ENCODE peak calls at places on chromosomes 6 and 20, in seven cellular contexts. X, N, F, A, W, Q and R are unnamed samples.

GRCh38 chr6:53543341-53544010 is 1.4 kb downstream of the GCLC start:
- DNase-seq in X (no peak), F (no peak), W (no peak), Q (peak), A (no peak), N (no peak), R (no peak)

GRCh38 chr20:20003088-20003954 is 13.8 kb upstream of the NAA20 start:
- DNase-seq in F (no peak), A (peak), N (no peak), Q (peak), W (peak), X (no peak), R (no peak)

GRCh38 chr6:90440586-90441338 is 144.1 kb upstream of the BACH2 start:
- DNase-seq in X (no peak), A (no peak), F (peak), W (no peak), Q (no peak), N (no peak), R (no peak)

GRCh38 chr6:166005846-166006592 is 161.6 kb downstream of the TBXT start:
- DNase-seq in F (peak), W (peak), N (no peak), X (no peak), Q (peak), A (no peak), R (peak)

GRCh38 chr6:164663634-164664033 is 645.8 kb downstream of the C6orf118 start:
- DNase-seq in X (no peak), W (no peak), A (no peak), F (no peak), Q (no peak), N (no peak), R (no peak)

GRCh38 chr6:112563368-112563767 is 216.2 kb downstream of the RFPL4B start:
- DNase-seq in F (no peak), Q (peak), X (no peak), N (peak), A (no peak), W (no peak), R (no peak)

GRCh38 chr6:138227316-138227781 is 9.1 kb upstream of the PBOV1 start:
- DNase-seq in F (no peak), X (no peak), A (no peak), W (no peak), N (peak), Q (no peak), R (no peak)

GRCh38 chr6:163376167-163376566 is 38.4 kb upstream of the QKI start:
- DNase-seq in X (no peak), A (no peak), Q (no peak), N (no peak), W (no peak), F (no peak), R (no peak)

GRCh38 chr6:120077489-120077888 is 727.9 kb upstream of the MAN1A1 start:
- DNase-seq in W (no peak), A (no peak), X (no peak), F (no peak), N (no peak), Q (no peak), R (no peak)

GRCh38 chr6:159610881-159611280 is 82.2 kb downstream of the SOD2 start:
- DNase-seq in N (no peak), Q (no peak), A (no peak), F (no peak), X (no peak), W (no peak), R (no peak)

GRCh38 chr6:106642476-106642875 is 13.1 kb downstream of the QRSL1 start:
- DNase-seq in F (no peak), A (no peak), W (no peak), Q (no peak), X (no peak), N (no peak), R (no peak)

GRCh38 chr6:119284861-119285521 is 64.6 kb downstream of the MAN1A1 start:
- DNase-seq in W (no peak), X (peak), A (peak), N (peak), F (no peak), Q (no peak), R (no peak)

GRCh38 chr6:148745926-148746325 is 904 bp upstream of the UST start:
- DNase-seq in Q (no peak), X (no peak), F (no peak), A (no peak), W (no peak), N (no peak), R (no peak)

GRCh38 chr20:38623061-38623460 is 21.5 kb downstream of the ARHGAP40 start:
- DNase-seq in A (no peak), X (no peak), F (no peak), W (no peak), N (no peak), Q (no peak), R (no peak)

GRCh38 chr6:168333039-168333438 is 13.5 kb upstream of the DACT2 start:
- DNase-seq in F (no peak), Q (no peak), N (peak), X (no peak), A (no peak), W (no peak), R (no peak)

GRCh38 chr20:40865095-40865494 is 163.5 kb upstream of the TOP1 start:
- DNase-seq in Q (no peak), X (no peak), W (no peak), F (no peak), A (no peak), N (no peak), R (no peak)

DNA sequence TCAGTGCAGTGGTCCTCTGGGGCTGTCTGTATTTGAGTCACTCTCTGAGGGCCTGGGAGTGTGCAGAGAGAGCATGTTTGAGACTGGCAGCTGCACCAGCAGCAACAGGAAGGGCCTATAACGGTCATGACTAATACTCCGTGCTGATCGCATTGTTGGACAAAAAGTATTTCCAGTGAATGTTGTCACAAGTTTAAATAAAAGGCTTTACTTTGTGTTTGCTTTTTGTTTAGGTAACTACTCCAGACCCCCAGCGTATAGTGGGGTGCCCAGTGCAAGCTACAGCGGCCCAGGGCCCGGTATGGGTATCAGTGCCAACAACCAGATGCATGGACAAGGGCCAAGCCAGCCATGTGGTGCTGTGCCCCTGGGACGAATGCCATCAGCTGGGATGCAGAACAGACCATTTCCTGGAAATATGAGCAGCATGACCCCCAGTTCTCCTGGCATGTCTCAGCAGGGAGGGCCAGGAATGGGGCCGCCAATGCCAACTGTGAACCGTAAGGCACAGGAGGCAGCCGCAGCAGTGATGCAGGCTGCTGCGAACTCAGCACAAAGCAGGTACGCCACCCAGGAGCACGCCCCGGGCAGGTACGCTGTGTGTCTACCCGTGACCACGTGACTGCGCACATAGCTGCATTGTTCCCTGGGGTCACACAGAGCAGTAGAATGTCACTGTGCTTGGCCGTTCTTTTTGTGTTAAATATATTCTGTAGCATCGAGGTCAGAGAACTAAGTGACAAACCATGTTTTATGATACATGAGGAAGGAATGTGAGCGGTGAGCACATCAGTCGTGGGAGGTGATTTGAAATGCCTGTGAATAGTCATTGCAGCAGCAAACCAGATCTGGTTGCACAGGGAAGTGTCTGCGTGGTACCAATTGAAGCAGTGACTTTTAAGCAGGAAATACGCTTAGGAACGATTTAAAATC is 174.7 kb downstream of the TMEM242 start:
- DNase-seq in Q (peak), W (peak), A (no peak), N (no peak), F (peak), X (no peak), R (no peak)
- H3K27ac ChIP-seq in Q (peak), W (peak), A (no peak), N (no peak), F (peak), X (no peak), R (peak)

GRCh38 chr6:3522561-3523287 is 65.9 kb upstream of the SLC22A23 start:
- DNase-seq in X (no peak), Q (peak), N (no peak), F (no peak), W (no peak), A (no peak), R (no peak)
- H3K27ac ChIP-seq in X (no peak), Q (peak), N (no peak), F (no peak), W (no peak), A (no peak), R (no peak)

DNA sequence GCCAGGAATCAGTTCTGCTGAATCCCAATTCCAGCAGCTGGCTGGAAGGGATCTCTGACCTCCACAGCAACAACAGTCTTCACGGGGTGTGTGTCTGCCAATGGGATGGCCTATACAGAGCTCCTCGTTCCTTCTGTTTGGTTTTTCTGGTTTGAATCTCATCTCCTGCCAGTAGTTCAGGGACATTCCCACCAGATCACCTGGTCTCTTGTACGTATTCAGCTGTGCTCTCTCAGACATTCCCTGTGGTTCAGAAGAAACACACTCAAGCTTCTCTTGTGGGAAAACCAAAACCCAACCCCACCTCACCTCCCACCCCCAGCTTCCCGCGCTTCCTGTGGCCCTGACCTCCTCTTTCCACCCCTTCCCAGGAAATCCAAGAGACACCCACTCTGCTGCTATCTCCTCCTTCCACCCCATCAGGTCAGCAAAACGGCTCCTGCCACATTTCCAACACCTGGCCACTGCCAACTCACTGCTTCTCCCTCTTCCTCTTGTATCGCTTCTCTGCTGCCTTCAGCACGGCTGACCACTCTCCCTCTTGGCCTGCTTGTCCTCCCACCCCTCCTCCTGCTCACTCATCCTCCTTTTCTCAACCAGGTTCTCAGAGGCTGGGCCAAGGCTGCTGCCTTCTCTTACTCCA is 63.3 kb upstream of the PTGIS start:
- DNase-seq in X (no peak), N (no peak), Q (peak), W (no peak), A (no peak), F (no peak), R (no peak)
- H3K27ac ChIP-seq in X (no peak), N (peak), Q (no peak), W (no peak), A (no peak), F (no peak), R (peak)

DNA sequence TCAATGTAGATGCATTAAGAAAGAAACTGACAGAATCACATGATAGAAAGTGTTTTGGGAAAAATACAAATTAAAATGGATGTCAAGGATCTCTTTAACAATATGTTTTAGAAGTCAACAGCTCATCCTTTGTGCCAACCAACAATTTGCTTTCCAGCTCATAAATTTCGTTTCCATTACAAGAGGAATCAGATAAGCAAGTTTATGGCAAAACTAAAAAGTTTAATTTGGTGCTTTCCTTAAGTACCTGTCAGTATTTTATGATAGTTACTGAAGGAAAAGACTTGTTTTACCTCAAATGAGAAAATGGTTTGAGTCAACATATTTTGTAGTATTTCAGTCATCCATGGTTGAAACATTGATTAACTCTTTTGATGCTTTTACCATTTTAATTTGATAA is 130.0 kb downstream of the CDKAL1 start:
- DNase-seq in F (no peak), N (no peak), W (no peak), A (no peak), X (no peak), Q (no peak), R (no peak)
- H3K27ac ChIP-seq in F (no peak), N (no peak), W (no peak), A (no peak), X (no peak), Q (no peak), R (no peak)

DNA sequence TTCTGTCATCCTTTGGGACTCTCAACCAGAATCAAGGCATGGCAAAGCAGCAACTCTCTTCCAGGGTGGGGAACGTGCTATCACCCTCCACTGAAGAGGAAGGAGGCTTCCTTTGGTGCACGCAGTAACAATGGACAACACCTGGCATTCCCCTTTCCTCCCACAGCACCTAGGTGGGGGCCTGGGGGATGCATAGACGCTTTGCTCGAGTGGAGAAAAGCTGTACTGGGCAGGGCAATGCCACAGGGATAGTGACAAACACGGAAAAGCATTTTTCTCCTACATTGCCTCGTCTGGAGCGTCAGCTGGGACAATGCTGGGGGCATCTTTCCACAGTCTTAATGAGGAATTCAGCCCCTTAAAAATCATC is 82.9 kb downstream of the GMPR start:
- DNase-seq in N (no peak), F (no peak), Q (no peak), W (no peak), X (no peak), A (no peak), R (no peak)
- H3K27ac ChIP-seq in N (no peak), F (peak), Q (peak), W (peak), X (peak), A (peak), R (peak)

DNA sequence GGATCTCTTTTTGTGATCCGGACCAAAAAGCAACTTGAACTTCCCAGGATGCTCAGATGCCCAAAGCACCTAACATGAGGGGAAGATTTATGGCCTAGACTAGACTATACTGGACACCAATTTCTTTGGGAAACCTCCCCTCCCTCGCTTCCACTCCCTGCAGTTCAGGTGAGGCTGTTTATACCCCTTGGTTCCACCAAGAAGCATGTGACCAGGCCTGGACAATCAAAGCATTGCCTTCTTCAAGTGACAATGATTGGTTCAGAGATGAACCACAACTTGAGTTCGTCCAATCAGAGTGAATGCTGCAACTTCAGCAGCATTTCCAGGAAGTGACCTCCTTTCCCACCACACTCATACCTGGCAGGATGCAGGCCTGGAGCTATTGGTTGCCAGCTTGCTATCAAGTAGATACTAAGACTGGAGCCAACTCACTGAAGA is 45.6 kb upstream of the SLC9A8 start:
- DNase-seq in F (no peak), Q (no peak), W (no peak), N (no peak), X (no peak), A (no peak), R (no peak)
- H3K27ac ChIP-seq in F (no peak), Q (no peak), W (no peak), N (peak), X (no peak), A (no peak), R (no peak)